ENCODE peak calls at places on chromosome 10, in six cellular contexts. One of them, this sample, is unnamed.

GRCh38 chr10:61860964-61861758 is 40.3 kb upstream of the ARID5B start:
- DNase-seq in progenitor cell of endocrine pancreas: no peak
- DNase-seq in occipital lobe: no peak
- DNase-seq in kidney glomerular epithelial cell: no peak
- DNase-seq in effector memory CD4-positive, alpha-beta T cell: no peak
- DNase-seq in SJCRH30: no peak
- DNase-seq in this sample: no peak

GRCh38 chr10:108469940-108470339 is 1305.4 kb upstream of the SORCS1 start:
- DNase-seq in progenitor cell of endocrine pancreas: no peak
- DNase-seq in occipital lobe: no peak
- DNase-seq in kidney glomerular epithelial cell: no peak
- DNase-seq in effector memory CD4-positive, alpha-beta T cell: no peak
- DNase-seq in SJCRH30: no peak
- DNase-seq in this sample: no peak

GRCh38 chr10:110569736-110570135 is 2.2 kb downstream of the SMC3 start:
- DNase-seq in progenitor cell of endocrine pancreas: no peak
- DNase-seq in occipital lobe: no peak
- DNase-seq in kidney glomerular epithelial cell: no peak
- DNase-seq in effector memory CD4-positive, alpha-beta T cell: no peak
- DNase-seq in SJCRH30: no peak
- DNase-seq in this sample: no peak

GRCh38 chr10:130782467-130782866 is 529.1 kb downstream of the TCERG1L start:
- DNase-seq in progenitor cell of endocrine pancreas: no peak
- DNase-seq in occipital lobe: no peak
- DNase-seq in kidney glomerular epithelial cell: no peak
- DNase-seq in effector memory CD4-positive, alpha-beta T cell: no peak
- DNase-seq in SJCRH30: no peak
- DNase-seq in this sample: no peak

GRCh38 chr10:98403812-98404504 is 11.0 kb downstream of the PYROXD2 start:
- DNase-seq in progenitor cell of endocrine pancreas: no peak
- DNase-seq in occipital lobe: no peak
- DNase-seq in kidney glomerular epithelial cell: no peak
- DNase-seq in effector memory CD4-positive, alpha-beta T cell: no peak
- DNase-seq in SJCRH30: no peak
- DNase-seq in this sample: no peak

GRCh38 chr10:102403115-102403514 is 7.6 kb downstream of the NFKB2 start:
- DNase-seq in progenitor cell of endocrine pancreas: no peak
- DNase-seq in occipital lobe: no peak
- DNase-seq in kidney glomerular epithelial cell: no peak
- DNase-seq in effector memory CD4-positive, alpha-beta T cell: no peak
- DNase-seq in SJCRH30: no peak
- DNase-seq in this sample: no peak

GRCh38 chr10:111756541-111757061 is 427.0 kb downstream of the GPAM start:
- DNase-seq in progenitor cell of endocrine pancreas: peak
- DNase-seq in occipital lobe: no peak
- DNase-seq in kidney glomerular epithelial cell: peak
- DNase-seq in effector memory CD4-positive, alpha-beta T cell: no peak
- DNase-seq in SJCRH30: peak
- DNase-seq in this sample: peak

GRCh38 chr10:84424731-84425165 is 96.4 kb downstream of the CCSER2 start:
- DNase-seq in progenitor cell of endocrine pancreas: no peak
- DNase-seq in occipital lobe: peak
- DNase-seq in kidney glomerular epithelial cell: peak
- DNase-seq in effector memory CD4-positive, alpha-beta T cell: no peak
- DNase-seq in SJCRH30: peak
- DNase-seq in this sample: no peak

GRCh38 chr10:133379152-133379800 is at the start of gene PAOX:
- DNase-seq in progenitor cell of endocrine pancreas: peak
- DNase-seq in occipital lobe: peak
- DNase-seq in kidney glomerular epithelial cell: no peak
- DNase-seq in effector memory CD4-positive, alpha-beta T cell: peak
- DNase-seq in SJCRH30: peak
- DNase-seq in this sample: peak

GRCh38 chr10:71516890-71517289 is 120.2 kb downstream of the CDH23 start:
- DNase-seq in progenitor cell of endocrine pancreas: no peak
- DNase-seq in occipital lobe: no peak
- DNase-seq in kidney glomerular epithelial cell: no peak
- DNase-seq in effector memory CD4-positive, alpha-beta T cell: no peak
- DNase-seq in SJCRH30: no peak
- DNase-seq in this sample: no peak

GRCh38 chr10:43237128-43237527 is 29.7 kb downstream of the RASGEF1A start:
- DNase-seq in progenitor cell of endocrine pancreas: peak
- DNase-seq in occipital lobe: no peak
- DNase-seq in kidney glomerular epithelial cell: no peak
- DNase-seq in effector memory CD4-positive, alpha-beta T cell: no peak
- DNase-seq in SJCRH30: no peak
- DNase-seq in this sample: no peak

GRCh38 chr10:104104418-104104817 is 17.6 kb upstream of the SFR1 start:
- DNase-seq in progenitor cell of endocrine pancreas: no peak
- DNase-seq in occipital lobe: no peak
- DNase-seq in kidney glomerular epithelial cell: no peak
- DNase-seq in effector memory CD4-positive, alpha-beta T cell: no peak
- DNase-seq in SJCRH30: no peak
- DNase-seq in this sample: no peak

GRCh38 chr10:104056619-104057273 is 28.9 kb downstream of the COL17A1 start:
- DNase-seq in progenitor cell of endocrine pancreas: no peak
- DNase-seq in occipital lobe: no peak
- DNase-seq in kidney glomerular epithelial cell: no peak
- DNase-seq in effector memory CD4-positive, alpha-beta T cell: no peak
- DNase-seq in SJCRH30: no peak
- DNase-seq in this sample: no peak

GRCh38 chr10:111748184-111748583 is 435.4 kb downstream of the GPAM start:
- DNase-seq in progenitor cell of endocrine pancreas: no peak
- DNase-seq in occipital lobe: no peak
- DNase-seq in kidney glomerular epithelial cell: no peak
- DNase-seq in effector memory CD4-positive, alpha-beta T cell: no peak
- DNase-seq in SJCRH30: no peak
- DNase-seq in this sample: no peak

GRCh38 chr10:112475565-112476233 is 28.7 kb downstream of the VTI1A start:
- DNase-seq in progenitor cell of endocrine pancreas: no peak
- DNase-seq in occipital lobe: no peak
- DNase-seq in kidney glomerular epithelial cell: peak
- DNase-seq in effector memory CD4-positive, alpha-beta T cell: no peak
- DNase-seq in SJCRH30: no peak
- DNase-seq in this sample: no peak

GRCh38 chr10:96222441-96222840 is 48.9 kb downstream of the BLNK start:
- DNase-seq in progenitor cell of endocrine pancreas: no peak
- DNase-seq in occipital lobe: no peak
- DNase-seq in kidney glomerular epithelial cell: no peak
- DNase-seq in effector memory CD4-positive, alpha-beta T cell: no peak
- DNase-seq in SJCRH30: no peak
- DNase-seq in this sample: no peak

GRCh38 chr10:64067009-64067606 is 545.9 kb downstream of the REEP3 start:
- DNase-seq in progenitor cell of endocrine pancreas: no peak
- DNase-seq in occipital lobe: no peak
- DNase-seq in kidney glomerular epithelial cell: no peak
- DNase-seq in effector memory CD4-positive, alpha-beta T cell: no peak
- DNase-seq in SJCRH30: no peak
- DNase-seq in this sample: no peak

GRCh38 chr10:79128923-79129305 is 60.1 kb downstream of the ZMIZ1 start:
- DNase-seq in progenitor cell of endocrine pancreas: no peak
- DNase-seq in occipital lobe: no peak
- DNase-seq in kidney glomerular epithelial cell: no peak
- DNase-seq in effector memory CD4-positive, alpha-beta T cell: no peak
- DNase-seq in SJCRH30: no peak
- DNase-seq in this sample: no peak

GRCh38 chr10:106557053-106557452 is 607.5 kb downstream of the SORCS1 start:
- DNase-seq in progenitor cell of endocrine pancreas: no peak
- DNase-seq in occipital lobe: no peak
- DNase-seq in kidney glomerular epithelial cell: peak
- DNase-seq in effector memory CD4-positive, alpha-beta T cell: no peak
- DNase-seq in SJCRH30: no peak
- DNase-seq in this sample: no peak

GRCh38 chr10:70476249-70477035 is 2.1 kb upstream of the PALD1 start:
- DNase-seq in progenitor cell of endocrine pancreas: no peak
- DNase-seq in occipital lobe: no peak
- DNase-seq in kidney glomerular epithelial cell: no peak
- DNase-seq in effector memory CD4-positive, alpha-beta T cell: no peak
- DNase-seq in SJCRH30: no peak
- DNase-seq in this sample: no peak

GRCh38 chr10:29329420-29329819 is 40.5 kb downstream of the LYZL1 start:
- DNase-seq in progenitor cell of endocrine pancreas: no peak
- DNase-seq in occipital lobe: no peak
- DNase-seq in kidney glomerular epithelial cell: no peak
- DNase-seq in effector memory CD4-positive, alpha-beta T cell: no peak
- DNase-seq in SJCRH30: no peak
- DNase-seq in this sample: no peak

GRCh38 chr10:33235271-33235884 is 99.1 kb downstream of the NRP1 start:
- DNase-seq in progenitor cell of endocrine pancreas: no peak
- DNase-seq in occipital lobe: no peak
- DNase-seq in kidney glomerular epithelial cell: no peak
- DNase-seq in effector memory CD4-positive, alpha-beta T cell: no peak
- DNase-seq in SJCRH30: no peak
- DNase-seq in this sample: no peak

GRCh38 chr10:73758704-73759511 is 14.7 kb downstream of the SEC24C start:
- DNase-seq in progenitor cell of endocrine pancreas: no peak
- DNase-seq in occipital lobe: no peak
- DNase-seq in kidney glomerular epithelial cell: no peak
- DNase-seq in effector memory CD4-positive, alpha-beta T cell: no peak
- DNase-seq in SJCRH30: no peak
- DNase-seq in this sample: no peak